ENCODE peak calls at places on chromosomes 2 and 18, in six cellular contexts. E is DMS153, B is tibial artery, X is A549, P is neural crest cell, G is T-helper 2 cell. S is an unnamed sample.

GRCh38 chr2:191999101-191999836 is 152.4 kb upstream of the CAVIN2 start:
- DNase-seq in E (no peak), B (no peak), X (no peak), P (no peak), G (no peak), S (no peak)

GRCh38 chr2:240644171-240644651 is 18.9 kb downstream of the GPR35 start:
- DNase-seq in E (no peak), B (peak), X (no peak), P (no peak), G (no peak), S (no peak)

GRCh38 chr2:100580474-100581264 is 17.9 kb downstream of the PDCL3 start:
- DNase-seq in E (no peak), B (no peak), X (no peak), P (no peak), G (peak), S (no peak)

GRCh38 chr18:37554399-37554787 is 11.2 kb downstream of the CELF4 start:
- DNase-seq in E (no peak), B (no peak), X (no peak), P (no peak), G (no peak), S (no peak)

GRCh38 chr2:180655393-180655792 is 325.0 kb upstream of the UBE2E3 start:
- DNase-seq in E (no peak), B (no peak), X (no peak), P (no peak), G (no peak), S (no peak)

GRCh38 chr2:45707034-45707433 is 55.6 kb downstream of the PRKCE start:
- DNase-seq in E (no peak), B (no peak), X (no peak), P (no peak), G (no peak), S (no peak)

GRCh38 chr2:108315408-108316193 is 26.9 kb downstream of the SULT1C2 start:
- DNase-seq in E (no peak), B (no peak), X (no peak), P (no peak), G (no peak), S (no peak)

GRCh38 chr2:45009928-45010705 is 865 bp upstream of the SIX2 start:
- DNase-seq in E (no peak), B (peak), X (peak), P (peak), G (no peak), S (peak)

GRCh38 chr2:236776695-236777251 is 207.1 kb downstream of the ACKR3 start:
- DNase-seq in E (no peak), B (peak), X (peak), P (no peak), G (no peak), S (no peak)

GRCh38 chr18:50706199-50706598 is 113.6 kb downstream of the MRO start:
- DNase-seq in E (peak), B (no peak), X (no peak), P (no peak), G (no peak), S (no peak)

GRCh38 chr2:10557506-10558265 is 109.6 kb upstream of the ODC1 start:
- DNase-seq in E (no peak), B (no peak), X (no peak), P (no peak), G (no peak), S (no peak)

GRCh38 chr18:32439802-32440201 is 30.9 kb downstream of the GAREM1 start:
- DNase-seq in E (no peak), B (no peak), X (peak), P (no peak), G (peak), S (peak)

GRCh38 chr18:58013241-58014211 is 30.5 kb upstream of the NEDD4L start:
- DNase-seq in E (peak), B (no peak), X (peak), P (no peak), G (no peak), S (no peak)

S was measured in endothelial cell.